ENCODE peak calls at places on chromosome 20, in four cellular contexts. One of them, this sample, is unnamed.

GRCh38 chr20:24616258-24617079 is 147.0 kb downstream of the SYNDIG1 start:
- DNase-seq in right atrium auricular region: no peak
- DNase-seq in amygdala: no peak
- DNase-seq in GM04504: no peak
- DNase-seq in this sample: no peak

GRCh38 chr20:37526238-37526838 is 1.3 kb downstream of the BLCAP start:
- DNase-seq in GM04504: no peak
- DNase-seq in amygdala: no peak
- DNase-seq in right atrium auricular region: no peak
- DNase-seq in this sample: no peak

GRCh38 chr20:23248524-23248923 is 102.1 kb upstream of the NXT1 start:
- DNase-seq in GM04504: no peak
- DNase-seq in right atrium auricular region: no peak
- DNase-seq in amygdala: no peak
- DNase-seq in this sample: no peak

GRCh38 chr20:2955257-2955950 is 82.1 kb downstream of the PTPRA start:
- DNase-seq in GM04504: no peak
- DNase-seq in amygdala: no peak
- DNase-seq in right atrium auricular region: no peak
- DNase-seq in this sample: no peak

GRCh38 chr20:63177134-63177784 is 38.7 kb downstream of the YTHDF1 start:
- DNase-seq in right atrium auricular region: no peak
- DNase-seq in amygdala: peak
- DNase-seq in GM04504: no peak
- DNase-seq in this sample: no peak

GRCh38 chr20:56285496-56285895 is 37.0 kb downstream of the MC3R start:
- DNase-seq in GM04504: no peak
- DNase-seq in amygdala: no peak
- DNase-seq in right atrium auricular region: no peak
- DNase-seq in this sample: no peak

GRCh38 chr20:40687384-40688128 is 1.5 kb downstream of the MAFB start:
- DNase-seq in GM04504: no peak
- DNase-seq in amygdala: peak
- DNase-seq in right atrium auricular region: peak
- DNase-seq in this sample: peak

GRCh38 chr20:23446505-23446904 is 6.2 kb downstream of the CST11 start:
- DNase-seq in right atrium auricular region: no peak
- DNase-seq in amygdala: peak
- DNase-seq in GM04504: no peak
- DNase-seq in this sample: peak

GRCh38 chr20:8401491-8401890 is 269.4 kb downstream of the PLCB1 start:
- DNase-seq in GM04504: no peak
- DNase-seq in right atrium auricular region: no peak
- DNase-seq in amygdala: no peak
- DNase-seq in this sample: no peak

GRCh38 chr20:19254086-19254821 is 41.8 kb downstream of the SLC24A3 start:
- DNase-seq in amygdala: no peak
- DNase-seq in right atrium auricular region: no peak
- DNase-seq in GM04504: no peak
- DNase-seq in this sample: no peak

GRCh38 chr20:47319517-47320252 is 36.8 kb downstream of the ZMYND8 start:
- DNase-seq in right atrium auricular region: peak
- DNase-seq in GM04504: peak
- DNase-seq in amygdala: peak
- DNase-seq in this sample: peak

GRCh38 chr20:62523473-62524203 is 47.8 kb upstream of the GATA5 start:
- DNase-seq in amygdala: no peak
- DNase-seq in right atrium auricular region: no peak
- DNase-seq in GM04504: no peak
- DNase-seq in this sample: no peak

GRCh38 chr20:24837721-24838456 is 111.2 kb upstream of the CST7 start:
- DNase-seq in amygdala: no peak
- DNase-seq in right atrium auricular region: no peak
- DNase-seq in GM04504: no peak
- DNase-seq in this sample: no peak

GRCh38 chr20:62760536-62761057 is 35.7 kb upstream of the MRGBP start:
- DNase-seq in GM04504: no peak
- DNase-seq in amygdala: no peak
- DNase-seq in right atrium auricular region: no peak
- DNase-seq in this sample: no peak

GRCh38 chr20:5131502-5131901 is 4.7 kb downstream of the CDS2 start:
- DNase-seq in GM04504: no peak
- DNase-seq in amygdala: no peak
- DNase-seq in right atrium auricular region: no peak
- DNase-seq in this sample: no peak

GRCh38 chr20:17558154-17558940 is 11.5 kb upstream of the DSTN start:
- DNase-seq in amygdala: no peak
- DNase-seq in GM04504: peak
- DNase-seq in right atrium auricular region: peak
- DNase-seq in this sample: no peak

GRCh38 chr20:45937765-45938164 is 3.3 kb downstream of the PCIF1 start:
- DNase-seq in right atrium auricular region: no peak
- DNase-seq in GM04504: no peak
- DNase-seq in amygdala: no peak
- DNase-seq in this sample: no peak

GRCh38 chr20:57561356-57562279 is 708 bp downstream of the PCK1 start:
- DNase-seq in right atrium auricular region: no peak
- DNase-seq in GM04504: no peak
- DNase-seq in amygdala: no peak
- DNase-seq in this sample: no peak

GRCh38 chr20:51345601-51346101 is 196.9 kb downstream of the NFATC2 start:
- DNase-seq in right atrium auricular region: peak
- DNase-seq in GM04504: peak
- DNase-seq in amygdala: no peak
- DNase-seq in this sample: no peak

GRCh38 chr20:50395258-50395729 is 114.9 kb upstream of the PTPN1 start:
- DNase-seq in right atrium auricular region: peak
- DNase-seq in GM04504: no peak
- DNase-seq in amygdala: no peak
- DNase-seq in this sample: no peak

GRCh38 chr20:5737619-5737953 is 12.6 kb upstream of the SHLD1 start:
- DNase-seq in GM04504: no peak
- DNase-seq in right atrium auricular region: no peak
- DNase-seq in amygdala: no peak
- DNase-seq in this sample: no peak

GRCh38 chr20:50848341-50848808 is 53.5 kb downstream of the BCAS4 start:
- DNase-seq in right atrium auricular region: peak
- DNase-seq in GM04504: no peak
- DNase-seq in amygdala: peak
- DNase-seq in this sample: no peak

GRCh38 chr20:37756234-37756633 is 62.4 kb downstream of the CTNNBL1 start:
- DNase-seq in GM04504: no peak
- DNase-seq in amygdala: no peak
- DNase-seq in right atrium auricular region: no peak
- DNase-seq in this sample: no peak

GRCh38 chr20:59221881-59222238 is 58.2 kb downstream of the ZNF831 start:
- DNase-seq in GM04504: no peak
- DNase-seq in right atrium auricular region: no peak
- DNase-seq in amygdala: no peak
- DNase-seq in this sample: no peak

GRCh38 chr20:62303327-62304226 is 780 bp downstream of the ADRM1 start:
- DNase-seq in GM04504: no peak
- DNase-seq in amygdala: no peak
- DNase-seq in right atrium auricular region: no peak
- DNase-seq in this sample: no peak

GRCh38 chr20:50918403-50918802 is 12.8 kb downstream of the ADNP start:
- DNase-seq in amygdala: no peak
- DNase-seq in right atrium auricular region: no peak
- DNase-seq in GM04504: no peak
- DNase-seq in this sample: no peak

GRCh38 chr20:13041574-13042457 is 33.0 kb downstream of the SPTLC3 start:
- DNase-seq in GM04504: no peak
- DNase-seq in right atrium auricular region: no peak
- DNase-seq in amygdala: no peak
- DNase-seq in this sample: no peak

GRCh38 chr20:50012282-50013263 is 29.8 kb downstream of the SNAI1 start:
- DNase-seq in right atrium auricular region: no peak
- DNase-seq in amygdala: no peak
- DNase-seq in GM04504: no peak
- DNase-seq in this sample: peak

GRCh38 chr20:57420571-57421257 is 29.5 kb downstream of the RBM38 start:
- DNase-seq in amygdala: no peak
- DNase-seq in right atrium auricular region: no peak
- DNase-seq in GM04504: no peak
- DNase-seq in this sample: no peak

GRCh38 chr20:60249436-60249835 is 291.2 kb downstream of the CDH26 start:
- DNase-seq in amygdala: no peak
- DNase-seq in right atrium auricular region: no peak
- DNase-seq in GM04504: peak
- DNase-seq in this sample: no peak

GRCh38 chr20:35610833-35611427 is 4.7 kb upstream of the SPAG4 start:
- DNase-seq in GM04504: no peak
- DNase-seq in right atrium auricular region: no peak
- DNase-seq in amygdala: no peak
- DNase-seq in this sample: no peak

GRCh38 chr20:56820984-56821383 is 191.9 kb downstream of the TFAP2C start:
- DNase-seq in amygdala: no peak
- DNase-seq in right atrium auricular region: no peak
- DNase-seq in GM04504: no peak
- DNase-seq in this sample: no peak

GRCh38 chr20:10955166-10955565 is 281.4 kb upstream of the JAG1 start:
- DNase-seq in amygdala: no peak
- DNase-seq in GM04504: no peak
- DNase-seq in right atrium auricular region: no peak
- DNase-seq in this sample: no peak

GRCh38 chr20:21373436-21373835 is 23.9 kb downstream of the NKX2-4 start:
- DNase-seq in right atrium auricular region: no peak
- DNase-seq in GM04504: no peak
- DNase-seq in amygdala: no peak
- DNase-seq in this sample: no peak

GRCh38 chr20:51404297-51405060 is 138.0 kb downstream of the NFATC2 start:
- DNase-seq in GM04504: no peak
- DNase-seq in amygdala: no peak
- DNase-seq in right atrium auricular region: no peak
- DNase-seq in this sample: no peak

GRCh38 chr20:13648872-13649271 is 10.1 kb upstream of the TASP1 start:
- DNase-seq in GM04504: no peak
- DNase-seq in amygdala: no peak
- DNase-seq in right atrium auricular region: no peak
- DNase-seq in this sample: no peak

This sample was measured in HuH-7.5.